ENCODE peak calls at places on chromosomes 3 and 15, in four cellular contexts. U, K, C and Z are unnamed samples.

GRCh38 chr3:132756108-132756650 is 34.0 kb upstream of the NPHP3 start:
- DNase-seq in U (no peak), K (no peak), C (no peak), Z (no peak)

GRCh38 chr15:68027388-68027787 is 26.7 kb upstream of the PIAS1 start:
- DNase-seq in U (no peak), K (no peak), C (no peak), Z (no peak)

GRCh38 chr3:146222204-146223046 is 28.5 kb downstream of the PLSCR4 start:
- DNase-seq in U (no peak), K (no peak), C (no peak), Z (no peak)

GRCh38 chr3:165895919-165896318 is 58.7 kb upstream of the BCHE start:
- DNase-seq in U (peak; percentile 40), K (no peak), C (no peak), Z (no peak)

GRCh38 chr15:89500397-89501270 is 4.3 kb upstream of the RHCG start:
- DNase-seq in U (peak; percentile 17), K (no peak), C (no peak), Z (no peak)

GRCh38 chr3:149553781-149554451 is 79.4 kb downstream of the TM4SF4 start:
- DNase-seq in U (no peak), K (no peak), C (no peak), Z (no peak)

GRCh38 chr15:80569656-80570055 is 125.5 kb upstream of the ABHD17C start:
- DNase-seq in U (no peak), K (no peak), C (no peak), Z (no peak)

GRCh38 chr3:24339266-24339825 is 155.3 kb downstream of the THRB start:
- DNase-seq in U (no peak), K (no peak), C (no peak), Z (no peak)

GRCh38 chr15:42059661-42060476 is 34.5 kb downstream of the PLA2G4D start:
- DNase-seq in U (peak; percentile 84), K (no peak), C (no peak), Z (peak; percentile 65)

GRCh38 chr15:73941044-73941443 is 14.8 kb downstream of the LOXL1 start:
- DNase-seq in U (no peak), K (no peak), C (peak; percentile 72), Z (no peak)

GRCh38 chr3:58164916-58165821 is 45.6 kb downstream of the DNASE1L3 start:
- DNase-seq in U (no peak), K (no peak), C (no peak), Z (no peak)

GRCh38 chr3:51099794-51100542 is 285.1 kb upstream of the MANF start:
- DNase-seq in U (peak; percentile 33), K (no peak), C (no peak), Z (peak; percentile 23)

GRCh38 chr15:90412356-90413194 is 24.5 kb downstream of the IQGAP1 start:
- DNase-seq in U (peak; percentile 37), K (no peak), C (no peak), Z (peak; percentile 37)

GRCh38 chr3:30526031-30526430 is 80.4 kb upstream of the TGFBR2 start:
- DNase-seq in U (no peak), K (no peak), C (no peak), Z (no peak)

GRCh38 chr3:197960694-197961581 is 921 bp downstream of the LMLN start:
- DNase-seq in U (peak; percentile 78), K (no peak), C (peak; percentile 25), Z (no peak)

GRCh38 chr15:98518823-98519561 is 129.3 kb upstream of the IGF1R start:
- DNase-seq in U (peak; percentile 66), K (no peak), C (no peak), Z (peak; percentile 75)

GRCh38 chr3:161247049-161247448 is 25.9 kb downstream of the NMD3 start:
- DNase-seq in U (no peak), K (no peak), C (no peak), Z (no peak)

GRCh38 chr3:82496890-82497560 is 735.6 kb upstream of the GBE1 start:
- DNase-seq in U (no peak), K (no peak), C (no peak), Z (no peak)

GRCh38 chr3:5191555-5192304 is 4.2 kb downstream of the EDEM1 start:
- DNase-seq in U (no peak), K (no peak), C (no peak), Z (no peak)

GRCh38 chr3:69143605-69144004 is 21.2 kb upstream of the LMOD3 start:
- DNase-seq in U (no peak), K (no peak), C (no peak), Z (no peak)

GRCh38 chr3:119524931-119525662 is 26.8 kb downstream of the TIMMDC1 start:
- DNase-seq in U (no peak), K (no peak), C (no peak), Z (no peak)

GRCh38 chr15:45710657-45711056 is 75.8 kb downstream of the SQOR start:
- DNase-seq in U (no peak), K (no peak), C (no peak), Z (no peak)

GRCh38 chr15:74540135-74540760 is 772 bp upstream of the ARID3B start:
- DNase-seq in U (peak; percentile 11), K (no peak), C (no peak), Z (no peak)

GRCh38 chr3:12143949-12144504 is 14.7 kb downstream of the TIMP4 start:
- DNase-seq in U (no peak), K (no peak), C (peak; percentile 74), Z (no peak)

GRCh38 chr3:48472923-48473616 is 26.5 kb downstream of the ATRIP start:
- DNase-seq in U (peak; percentile 99), K (peak; percentile 84), C (peak; percentile 74), Z (peak; percentile 95)

GRCh38 chr15:38600241-38600640 is 35.6 kb upstream of the RASGRP1 start:
- DNase-seq in U (no peak), K (no peak), C (no peak), Z (no peak)

GRCh38 chr3:35829499-35829898 is 190.2 kb downstream of the ARPP21 start:
- DNase-seq in U (no peak), K (no peak), C (no peak), Z (no peak)

GRCh38 chr3:42655980-42656679 is 2.6 kb downstream of the ZBTB47 start:
- DNase-seq in U (no peak), K (no peak), C (no peak), Z (no peak)

GRCh38 chr3:184336484-184337230 is 743 bp upstream of the FAM131A start:
- DNase-seq in U (peak; percentile 26), K (no peak), C (no peak), Z (peak; percentile 46)

GRCh38 chr3:135242285-135242684 is 447.2 kb downstream of the EPHB1 start:
- DNase-seq in U (no peak), K (no peak), C (no peak), Z (no peak)

GRCh38 chr3:135249186-135249585 is 454.1 kb downstream of the EPHB1 start:
- DNase-seq in U (no peak), K (no peak), C (no peak), Z (no peak)

GRCh38 chr3:135248217-135248616 is 453.2 kb downstream of the EPHB1 start:
- DNase-seq in U (no peak), K (no peak), C (no peak), Z (no peak)

GRCh38 chr3:135240426-135240825 is 445.4 kb downstream of the EPHB1 start:
- DNase-seq in U (peak; percentile 3), K (no peak), C (no peak), Z (no peak)

DNA sequence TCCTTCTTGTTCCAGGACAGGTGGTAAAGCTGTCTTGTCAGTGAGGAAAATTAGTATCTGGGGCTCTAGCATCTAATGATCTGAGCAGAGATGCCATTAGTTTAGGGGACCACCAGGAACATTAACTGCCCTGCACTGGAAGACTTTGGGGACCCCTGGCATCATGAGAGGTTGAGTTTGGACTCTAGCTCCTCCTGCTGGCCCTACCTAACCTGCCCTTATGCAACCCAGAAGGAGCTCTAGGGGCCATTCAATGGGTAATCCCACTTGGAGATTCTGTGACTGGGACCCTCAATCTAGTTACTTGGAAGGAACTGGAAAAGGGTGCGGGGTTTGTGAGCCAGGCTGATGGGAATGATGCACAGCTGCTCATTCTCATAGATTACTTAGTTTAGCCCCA is 451.0 kb downstream of the EPHB1 start:
- DNase-seq in U (no peak), K (no peak), C (no peak), Z (no peak)
- TF ChIP-seq CTCF in U (no peak), K (no peak), C (no peak), Z (no peak)

GRCh38 chr3:55609230-55610100 is 122.4 kb upstream of the WNT5A start:
- DNase-seq in U (no peak), K (no peak), C (no peak), Z (no peak)
- TF ChIP-seq CTCF in U (no peak), K (no peak), C (no peak), Z (peak; percentile 20)

GRCh38 chr15:48802257-48802656 is 8.6 kb downstream of the CEP152 start:
- DNase-seq in U (no peak), K (no peak), C (no peak), Z (peak; percentile 19)

GRCh38 chr15:48802867-48803266 is 8.0 kb downstream of the CEP152 start:
- DNase-seq in U (no peak), K (no peak), C (no peak), Z (no peak)

GRCh38 chr15:48800245-48800644 is 10.6 kb downstream of the CEP152 start:
- DNase-seq in U (no peak), K (no peak), C (no peak), Z (no peak)

GRCh38 chr15:48798319-48798718 is 12.6 kb downstream of the CEP152 start:
- DNase-seq in U (no peak), K (no peak), C (no peak), Z (no peak)

DNA sequence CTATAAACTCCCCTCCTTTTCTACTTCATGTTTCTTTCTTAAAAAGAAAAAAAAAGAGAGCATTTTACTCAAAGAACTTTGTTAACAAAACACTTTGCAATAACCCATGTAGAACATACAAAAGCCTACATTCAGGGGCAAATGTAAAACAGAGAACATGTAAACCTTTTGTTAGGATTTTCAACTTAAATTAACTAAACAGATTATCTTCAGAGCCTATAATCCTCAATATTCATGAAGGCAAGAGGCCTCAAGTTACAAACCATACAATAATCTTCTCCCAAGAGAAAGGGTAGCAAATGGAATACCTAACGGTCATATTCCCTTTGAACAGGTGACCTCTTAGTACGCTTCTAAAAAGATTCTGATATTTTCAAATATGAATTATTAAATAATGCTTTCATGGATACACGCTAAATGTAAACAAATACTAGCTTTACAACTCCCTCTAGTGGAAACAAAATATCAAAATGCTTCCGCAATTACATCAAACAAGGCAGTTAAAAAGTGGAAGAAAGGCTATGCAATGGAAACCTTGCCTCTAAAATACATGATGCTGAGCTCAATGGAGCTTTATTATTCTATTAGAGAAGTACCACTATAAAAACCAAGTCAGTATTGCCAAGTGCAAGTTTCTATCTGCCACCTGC is 9.9 kb downstream of the CEP152 start:
- DNase-seq in U (no peak), K (no peak), C (no peak), Z (no peak)
- TF ChIP-seq CTCF in U (peak; percentile 47), K (peak; percentile 38), C (peak; percentile 40), Z (peak; percentile 29)

DNA sequence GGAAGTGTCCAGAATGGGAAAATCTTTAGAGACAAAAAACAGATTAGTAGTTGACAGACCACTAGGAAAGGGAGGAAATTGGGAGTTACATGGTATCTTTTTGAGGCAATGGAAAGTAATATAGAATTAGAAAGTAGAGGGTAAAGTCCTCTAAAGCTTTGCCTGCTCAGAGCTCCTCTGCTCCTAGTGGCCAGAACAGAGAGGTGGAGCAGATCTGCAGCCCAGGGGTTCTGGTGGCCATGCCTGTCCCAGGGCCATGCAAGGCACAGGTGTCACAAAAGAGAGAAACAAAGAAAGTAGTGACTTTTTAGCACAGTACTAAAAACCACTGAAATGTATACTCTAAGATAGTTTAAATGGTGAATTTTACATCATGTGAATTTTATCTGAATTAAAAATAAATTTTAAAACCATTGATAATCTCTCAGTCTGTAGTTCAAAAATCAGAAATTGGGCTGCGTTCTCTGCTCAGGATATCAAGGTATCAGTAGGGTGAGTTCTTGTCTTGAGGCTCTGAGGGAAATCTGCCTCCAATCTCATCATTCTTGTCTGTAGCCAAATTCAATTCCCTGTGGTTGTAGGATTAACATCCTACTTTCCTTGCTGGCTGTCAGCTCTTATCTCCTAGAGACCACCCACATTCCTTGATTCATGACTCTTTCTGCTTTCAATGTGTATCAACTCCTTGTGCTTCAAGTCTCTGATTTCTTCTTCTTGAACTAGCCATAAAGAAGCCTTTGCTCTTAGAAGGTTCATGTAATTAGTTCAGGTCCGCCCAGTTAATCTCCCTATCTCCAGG is 23.6 kb downstream of the PYGO1 start:
- DNase-seq in U (no peak), K (no peak), C (no peak), Z (no peak)
- TF ChIP-seq CTCF in U (no peak), K (no peak), C (no peak), Z (no peak)